ENCODE peak calls at places on chromosomes 2 and 18, in nine cellular contexts. M is mucosa of gallbladder; P is brain microvascular endothelial cell; O is A549; B is iPS-NIHi11; I is anterior cingulate cortex; Y is non-pigmented ciliary epithelial cell; W is activated gamma-delta T cell treated with Interleukin-2 at 50 U/mL for 16 hours; K is CD8-positive, alpha-beta T cell. F is an unnamed sample.
A peak's percentile ranks its signal among the peaks of the same experiment; 100 is the strongest.

GRCh38 chr2:181430406-181431199 is 26.6 kb upstream of the ITGA4 start:
- DNase-seq in M (no peak), P (no peak), O (peak; percentile 9), B (no peak), I (no peak), Y (no peak), W (no peak), K (no peak), F (no peak)

GRCh38 chr2:176527141-176527901 is 258.1 kb downstream of the MTX2 start:
- DNase-seq in M (no peak), P (no peak), O (no peak), B (no peak), I (no peak), Y (no peak), W (no peak), K (no peak), F (no peak)

GRCh38 chr2:203678971-203679370 is 27.5 kb upstream of the CD28 start:
- DNase-seq in M (no peak), P (no peak), O (no peak), B (no peak), I (no peak), Y (no peak), W (no peak), K (no peak), F (no peak)

GRCh38 chr2:71794611-71795010 is 341.2 kb downstream of the DYSF start:
- DNase-seq in M (no peak), P (no peak), O (no peak), B (no peak), I (no peak), Y (no peak), W (no peak), K (no peak), F (no peak)

GRCh38 chr2:68336192-68336591 is 16.4 kb upstream of the CNRIP1 start:
- DNase-seq in M (no peak), P (peak; percentile 11), O (no peak), B (no peak), I (no peak), Y (peak; percentile 52), W (no peak), K (no peak), F (no peak)

GRCh38 chr18:24271381-24272331 is 126.0 kb downstream of the OSBPL1A start:
- DNase-seq in M (peak; percentile 64), P (peak; percentile 63), O (peak; percentile 80), B (peak; percentile 90), I (peak; percentile 68), Y (peak; percentile 38), W (no peak), K (no peak), F (no peak)

GRCh38 chr2:239165206-239165831 is 235.5 kb downstream of the HDAC4 start:
- DNase-seq in M (no peak), P (no peak), O (no peak), B (no peak), I (no peak), Y (no peak), W (no peak), K (no peak), F (no peak)

GRCh38 chr2:201923436-201923975 is 110.1 kb upstream of the FZD7 start:
- DNase-seq in M (no peak), P (no peak), O (no peak), B (no peak), I (no peak), Y (no peak), W (no peak), K (no peak), F (no peak)

GRCh38 chr2:209322905-209323517 is 100.8 kb upstream of the MAP2 start:
- DNase-seq in M (no peak), P (no peak), O (no peak), B (no peak), I (no peak), Y (no peak), W (no peak), K (no peak), F (no peak)

GRCh38 chr2:217916504-217917254 is 86.1 kb downstream of the TNS1 start:
- DNase-seq in M (no peak), P (no peak), O (no peak), B (no peak), I (no peak), Y (no peak), W (no peak), K (no peak), F (no peak)

GRCh38 chr2:61536086-61536722 is 2.0 kb downstream of the XPO1 start:
- DNase-seq in M (no peak), P (peak; percentile 10), O (peak; percentile 30), B (no peak), I (no peak), Y (no peak), W (no peak), K (no peak), F (no peak)

F was measured in CD8-positive, alpha-beta memory T cell.